ENCODE peak calls at places on chromosomes 2 and 18, in nine cellular contexts. Y is bronchial epithelial cell, J is A549, B is gastrocnemius medialis, P is fibroblast of mammary gland, O is PC-9, N is Panc1, Z is osteoblast, T is AG10803. D is an unnamed sample.

GRCh38 chr2:241798631-241799521 is 10.1 kb upstream of the NEU4 start:
- DNase-seq in Z (peak; percentile 57), Y (no peak), B (no peak), J (no peak), P (no peak), O (no peak), T (no peak), N (no peak), D (no peak)

GRCh38 chr18:46609048-46609447 is 48.0 kb downstream of the LOXHD1 start:
- DNase-seq in N (no peak), Y (no peak), P (no peak), B (no peak), Z (no peak), J (no peak), O (no peak), T (no peak), D (no peak)

GRCh38 chr2:119485336-119486110 is 38.8 kb downstream of the SCTR start:
- DNase-seq in Y (no peak), P (no peak), B (peak; percentile 87), N (no peak), T (no peak), J (no peak), Z (no peak), O (no peak), D (no peak)

GRCh38 chr18:58599106-58599505 is 29.8 kb downstream of the ALPK2 start:
- DNase-seq in T (no peak), J (no peak), Z (no peak), O (no peak), N (no peak), Y (peak; percentile 35), B (no peak), P (peak; percentile 21), D (peak; percentile 39)

GRCh38 chr2:163641986-163642385 is 93.8 kb downstream of the FIGN start:
- DNase-seq in Z (no peak), J (no peak), Y (no peak), N (no peak), O (no peak), P (peak; percentile 67), T (peak; percentile 19), B (no peak), D (peak; percentile 76)

GRCh38 chr18:48293954-48294893 is 115.0 kb downstream of the ZBTB7C start:
- DNase-seq in T (no peak), B (peak; percentile 83), Y (peak; percentile 47), P (no peak), J (no peak), N (no peak), Z (no peak), O (peak; percentile 39), D (no peak)

GRCh38 chr2:138708682-138709241 is 71.4 kb downstream of the NXPH2 start:
- DNase-seq in Z (no peak), J (no peak), O (no peak), Y (no peak), P (peak; percentile 87), N (no peak), T (peak; percentile 49), B (no peak), D (peak; percentile 74)

GRCh38 chr2:142880275-142880674 is 2.8 kb downstream of the KYNU start:
- DNase-seq in N (no peak), T (peak; percentile 58), P (peak; percentile 85), Z (peak; percentile 50), B (no peak), O (no peak), Y (peak; percentile 90), J (peak; percentile 75), D (peak; percentile 76)

GRCh38 chr18:35619941-35620340 is 38.4 kb downstream of the GALNT1 start:
- DNase-seq in O (no peak), B (no peak), P (no peak), Z (no peak), J (no peak), T (no peak), N (no peak), Y (no peak), D (no peak)

GRCh38 chr2:149991576-149991975 is 404.0 kb upstream of the MMADHC start:
- DNase-seq in B (no peak), P (peak; percentile 19), J (no peak), Z (no peak), Y (no peak), N (no peak), T (peak; percentile 48), O (peak; percentile 67), D (peak; percentile 83)

GRCh38 chr2:48860391-48860790 is 104.9 kb upstream of the LHCGR start:
- DNase-seq in T (no peak), Y (no peak), B (no peak), J (no peak), N (no peak), O (no peak), P (peak; percentile 23), Z (peak; percentile 41), D (no peak)

GRCh38 chr2:73246850-73247249 is 12.7 kb downstream of the CCT7 start:
- DNase-seq in N (no peak), Y (no peak), Z (no peak), P (no peak), T (no peak), J (no peak), B (no peak), O (no peak), D (no peak)

GRCh38 chr2:239532859-239533258 is 132.0 kb upstream of the HDAC4 start:
- DNase-seq in N (no peak), O (no peak), P (no peak), B (no peak), J (no peak), T (no peak), Z (peak; percentile 74), Y (no peak), D (no peak)

GRCh38 chr2:165239230-165239629 is at the start of gene SCN2A:
- DNase-seq in B (no peak), Y (peak; percentile 72), P (peak; percentile 71), J (peak; percentile 68), N (peak; percentile 35), O (no peak), T (peak; percentile 48), Z (no peak), D (peak; percentile 85)

GRCh38 chr2:30213326-30213725 is 18.0 kb upstream of the LBH start:
- DNase-seq in O (no peak), Z (no peak), Y (no peak), N (no peak), P (no peak), B (no peak), T (no peak), J (no peak), D (no peak)

GRCh38 chr2:10400002-10400401 is 48.1 kb downstream of the ODC1 start:
- DNase-seq in N (no peak), P (no peak), Z (peak; percentile 4), Y (no peak), B (no peak), O (no peak), T (no peak), J (no peak), D (no peak)

GRCh38 chr2:10402652-10403215 is 45.4 kb downstream of the ODC1 start:
- DNase-seq in J (no peak), P (no peak), Z (no peak), Y (no peak), O (no peak), B (no peak), N (no peak), T (peak; percentile 68), D (no peak)

GRCh38 chr2:10400568-10400977 is 47.6 kb downstream of the ODC1 start:
- DNase-seq in Z (peak; percentile 32), N (no peak), T (no peak), Y (no peak), O (no peak), P (no peak), J (no peak), B (peak; percentile 36), D (no peak)

GRCh38 chr2:10399358-10399757 is 48.8 kb downstream of the ODC1 start:
- DNase-seq in N (no peak), B (no peak), J (no peak), T (no peak), Z (no peak), Y (no peak), P (no peak), O (no peak), D (no peak)

GRCh38 chr2:10400978-10401951 is 46.9 kb downstream of the ODC1 start:
- DNase-seq in N (no peak), P (no peak), B (no peak), Y (no peak), Z (no peak), T (no peak), O (no peak), J (no peak), D (no peak)
- H3K4me3 ChIP-seq in N (no peak overlapping the region), P (no peak overlapping the region), B (no peak overlapping the region), Y (no peak overlapping the region), Z (no peak overlapping the region), T (no peak overlapping the region), O (no peak overlapping the region), J (no peak overlapping the region), D (no peak overlapping the region)

DNA sequence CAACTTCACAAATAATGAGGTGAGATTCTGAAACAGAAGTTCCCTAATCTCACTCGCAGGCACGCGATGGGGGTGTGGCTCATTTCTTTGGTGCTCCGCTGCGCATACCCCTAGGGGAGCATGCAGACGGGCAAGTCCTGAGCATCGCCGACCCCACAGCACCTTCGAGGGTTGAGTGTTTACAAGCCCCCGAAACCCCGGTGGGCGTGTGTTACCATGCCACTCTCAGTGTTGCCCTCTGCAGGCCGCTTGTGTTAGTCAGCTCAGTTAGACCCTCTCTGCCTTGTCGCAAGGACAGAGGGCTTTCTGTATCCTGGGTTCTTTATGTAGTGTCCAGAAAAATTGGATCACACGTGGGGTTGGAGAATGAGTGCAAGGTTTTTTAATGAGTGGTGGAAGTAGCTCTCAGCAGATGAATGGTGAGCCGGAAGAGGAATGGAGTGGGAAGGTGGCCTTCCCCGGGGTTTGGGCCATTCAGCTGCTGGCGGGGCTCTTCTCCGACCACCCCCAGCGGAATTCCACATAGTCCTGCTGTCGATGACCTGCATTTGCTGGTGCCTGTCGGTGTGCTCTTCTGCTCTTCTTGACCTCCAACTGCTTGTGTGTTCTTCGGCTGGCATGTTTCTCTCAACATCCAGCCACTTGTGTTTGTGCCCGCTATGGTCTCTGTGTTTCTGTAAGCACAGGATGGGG is 191.3 kb downstream of the RPRM start:
- DNase-seq in J (peak; percentile 47), Z (no peak), P (no peak), Y (no peak), T (no peak), N (no peak), B (no peak), O (no peak), D (no peak)
- TF ChIP-seq CTCF in J (peak; percentile 34), Z (no peak), P (peak; percentile 7), Y (no peak), T (peak; percentile 13), N (peak; percentile 32), B (no peak), O (no peak), D (peak; percentile 10)

GRCh38 chr2:133726906-133727305 is 158.6 kb upstream of the NCKAP5 start:
- DNase-seq in O (no peak), P (no peak), T (no peak), N (no peak), Y (no peak), J (no peak), Z (no peak), B (no peak), D (no peak)
- H3K4me3 ChIP-seq in O (no peak overlapping the region), P (no peak overlapping the region), T (peak overlapping the region; percentile 49), N (no peak overlapping the region), Y (no peak overlapping the region), J (no peak overlapping the region), Z (peak overlapping the region; percentile 58), B (no peak overlapping the region), D (no peak overlapping the region)

DNA sequence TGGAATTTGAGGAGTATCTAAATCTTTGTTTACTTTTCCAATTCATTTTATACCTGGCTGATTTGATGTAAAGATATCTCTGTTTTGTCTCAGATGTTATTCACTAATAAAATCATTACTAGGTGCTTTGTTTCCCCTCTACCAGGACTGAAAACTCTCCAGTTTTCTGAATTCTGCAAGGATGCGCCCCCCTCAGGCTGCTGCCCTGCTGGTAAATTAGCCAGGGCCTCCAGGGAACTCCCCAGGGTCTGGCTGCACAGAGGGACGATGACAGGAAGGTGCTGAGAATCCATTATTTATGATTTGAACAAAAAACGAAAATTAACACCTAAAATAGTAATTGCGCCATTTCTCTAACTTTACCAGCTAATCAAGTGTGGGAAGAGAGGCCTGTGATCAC is 541.2 kb upstream of the POU3F3 start:
- DNase-seq in O (no peak), Z (no peak), N (no peak), Y (no peak), P (no peak), J (no peak), B (no peak), T (no peak), D (no peak)
- TF ChIP-seq CTCF in O (no peak), Z (no peak), N (peak; percentile 7), Y (no peak), P (no peak), J (no peak), B (no peak), T (no peak), D (no peak)